ENCODE peak calls at places on chromosome 21, in four cellular contexts. Y is IMR-90, U is mesendoderm, T is H1. I is an unnamed sample.

GRCh38 chr21:44666401-44667320 is at the start of gene KRTAP12-2:
- DNase-seq in T (no peak), U (no peak), Y (no peak), I (peak)

GRCh38 chr21:21751286-21751685 is 753.1 kb downstream of the NCAM2 start:
- DNase-seq in U (no peak), Y (no peak), T (no peak), I (no peak)

GRCh38 chr21:25107708-25108107 is 499.6 kb downstream of the MRPL39 start:
- DNase-seq in T (no peak), Y (peak), U (peak), I (no peak)

GRCh38 chr21:44370027-44370735 is 16.8 kb downstream of the TRPM2 start:
- DNase-seq in T (peak), Y (peak), U (no peak), I (peak)

GRCh38 chr21:22399717-22400520 is 1401.7 kb downstream of the NCAM2 start:
- DNase-seq in U (no peak), T (no peak), Y (no peak), I (no peak)

GRCh38 chr21:37827878-37828277 is 88.4 kb downstream of the KCNJ6 start:
- DNase-seq in U (no peak), Y (no peak), T (no peak), I (no peak)

GRCh38 chr21:35149698-35150097 is 100.6 kb upstream of the RUNX1 start:
- DNase-seq in Y (peak), U (no peak), T (no peak), I (no peak)

GRCh38 chr21:15062566-15062965 is 2.2 kb downstream of the NRIP1 start:
- DNase-seq in T (no peak), U (no peak), Y (no peak), I (no peak)

GRCh38 chr21:27104749-27105439 is 138.0 kb upstream of the ADAMTS5 start:
- DNase-seq in Y (peak), U (peak), T (no peak), I (no peak)

GRCh38 chr21:38229260-38229877 is 27.4 kb upstream of the KCNJ15 start:
- DNase-seq in Y (no peak), U (peak), T (peak), I (no peak)

GRCh38 chr21:35672313-35672712 is 388.0 kb downstream of the SETD4 start:
- DNase-seq in T (no peak), U (no peak), Y (no peak), I (no peak)

GRCh38 chr21:26007911-26008579 is 162.5 kb downstream of the APP start:
- DNase-seq in Y (peak), T (no peak), U (no peak), I (no peak)

GRCh38 chr21:25925936-25926335 is 191.2 kb downstream of the GABPA start:
- DNase-seq in U (no peak), T (no peak), Y (peak), I (no peak)

GRCh38 chr21:18725653-18726052 is 322.1 kb upstream of the TMPRSS15 start:
- DNase-seq in Y (no peak), U (peak), T (no peak), I (peak)

GRCh38 chr21:43917515-43918384 is 52.7 kb downstream of the AGPAT3 start:
- DNase-seq in T (no peak), U (no peak), Y (no peak), I (no peak)

GRCh38 chr21:36749935-36750578 is 51.1 kb downstream of the SIM2 start:
- DNase-seq in U (peak), Y (peak), T (peak), I (peak)

GRCh38 chr21:37139902-37140301 is 66.8 kb downstream of the TTC3 start:
- DNase-seq in T (no peak), U (peak), Y (peak), I (no peak)

GRCh38 chr21:38321568-38321967 is 64.8 kb downstream of the KCNJ15 start:
- DNase-seq in U (no peak), T (no peak), Y (no peak), I (no peak)

GRCh38 chr21:31557421-31557955 is 102.0 kb upstream of the SOD1 start:
- DNase-seq in Y (no peak), T (peak), U (peak), I (peak)

GRCh38 chr21:27246741-27247140 is 279.9 kb upstream of the ADAMTS5 start:
- DNase-seq in T (no peak), U (no peak), Y (peak), I (no peak)

GRCh38 chr21:42373908-42374455 is 7.6 kb upstream of the TFF1 start:
- DNase-seq in T (no peak), U (no peak), Y (no peak), I (no peak)
- H4K5ac ChIP-seq in T (no peak), U (no peak), Y (no peak), I (no peak)

DNA sequence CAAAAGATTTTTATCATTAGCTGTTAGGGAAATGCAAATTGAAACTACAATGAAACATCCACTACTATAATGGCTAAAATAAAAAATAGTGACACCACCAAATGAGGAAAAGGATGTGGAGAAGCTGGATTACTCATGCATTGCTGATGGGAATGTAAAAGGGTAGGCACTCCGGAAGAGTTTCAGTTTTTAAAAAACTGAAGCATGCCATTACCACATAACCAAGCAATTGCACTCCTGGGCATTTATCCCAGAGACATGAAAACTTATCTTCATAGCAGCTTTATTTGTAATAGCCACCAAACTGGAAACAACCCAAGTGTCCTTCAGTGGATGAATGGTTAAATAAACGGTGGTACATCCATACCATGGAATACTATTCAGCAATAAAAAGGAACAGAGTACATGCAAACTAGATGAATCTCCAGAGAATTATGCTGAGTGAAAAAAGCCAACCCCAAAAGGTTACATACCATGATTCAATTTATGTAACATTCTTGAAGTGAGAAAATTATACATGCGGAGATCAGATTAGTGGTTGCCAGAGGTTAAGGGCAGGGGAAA is 14.5 kb upstream of the CFAP298 start:
- DNase-seq in T (no peak), Y (peak), U (no peak), I (no peak)
- H4K5ac ChIP-seq in T (no peak), Y (no peak), U (no peak), I (no peak)

GRCh38 chr21:28439246-28439645 is 553.4 kb downstream of the LTN1 start:
- DNase-seq in Y (no peak), T (no peak), U (no peak), I (no peak)

GRCh38 chr21:28442624-28443023 is 550.1 kb downstream of the LTN1 start:
- DNase-seq in U (no peak), Y (peak), T (no peak), I (no peak)

GRCh38 chr21:28442085-28442484 is 550.6 kb downstream of the LTN1 start:
- DNase-seq in Y (no peak), T (no peak), U (no peak), I (no peak)

GRCh38 chr21:28436286-28436932 is 556.3 kb downstream of the LTN1 start:
- DNase-seq in U (peak), T (no peak), Y (peak), I (no peak)

GRCh38 chr21:28439852-28440251 is 552.8 kb downstream of the LTN1 start:
- DNase-seq in U (no peak), T (no peak), Y (peak), I (no peak)
- H4K5ac ChIP-seq in U (no peak), T (no peak), Y (no peak), I (no peak)

GRCh38 chr21:39472211-39472610 is 20.4 kb downstream of the SH3BGR start:
- DNase-seq in U (no peak), Y (no peak), T (no peak), I (no peak)

GRCh38 chr21:39471598-39471997 is 19.8 kb downstream of the SH3BGR start:
- DNase-seq in Y (no peak), T (no peak), U (no peak), I (no peak)

GRCh38 chr21:39463308-39463707 is 11.5 kb downstream of the SH3BGR start:
- DNase-seq in U (no peak), Y (no peak), T (no peak), I (no peak)

GRCh38 chr21:39472786-39473185 is 21.0 kb downstream of the SH3BGR start:
- DNase-seq in T (no peak), U (no peak), Y (no peak), I (no peak)

GRCh38 chr21:39467746-39468145 is 16.0 kb downstream of the SH3BGR start:
- DNase-seq in T (no peak), U (no peak), Y (no peak), I (no peak)
- H4K5ac ChIP-seq in T (no peak), U (no peak), Y (no peak), I (no peak)

DNA sequence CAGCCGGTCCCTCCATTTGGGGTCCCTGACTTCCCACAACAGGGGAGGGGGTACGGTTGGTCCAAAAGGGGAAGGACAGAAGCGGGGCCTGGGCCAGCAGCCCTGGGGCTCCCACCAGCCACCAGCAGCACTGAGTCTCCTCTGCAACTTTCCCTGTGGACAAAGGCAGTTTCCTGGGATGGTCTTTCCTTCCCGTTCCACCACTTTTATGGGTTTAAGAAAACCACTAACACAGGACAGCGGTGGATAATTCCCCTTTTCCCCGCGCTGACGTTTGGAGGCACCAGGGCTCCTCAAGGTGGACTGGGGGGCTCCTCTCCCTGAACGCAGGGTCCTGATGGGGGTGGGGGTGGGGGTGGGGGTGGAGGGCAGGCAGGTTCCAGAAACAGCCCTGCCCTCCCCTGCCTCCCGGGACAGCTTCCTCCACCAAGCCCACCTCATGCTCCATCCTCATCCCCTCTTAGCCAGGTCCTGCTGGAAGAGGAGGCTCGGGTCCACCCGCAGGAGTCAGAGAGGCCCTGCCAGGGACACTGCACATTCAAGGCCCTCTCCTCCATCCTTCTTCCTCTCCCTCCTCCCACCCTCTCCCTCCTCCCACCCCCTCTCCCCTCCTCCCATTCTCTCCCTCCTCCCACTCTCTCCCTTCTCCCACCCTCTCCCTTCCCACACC is 4.8 kb upstream of the COL6A1 start:
- DNase-seq in Y (no peak), T (peak), U (peak), I (peak)
- H4K5ac ChIP-seq in Y (no peak), T (no peak), U (peak), I (no peak)

GRCh38 chr21:46397993-46398392 is 60.7 kb upstream of the DIP2A start:
- DNase-seq in Y (no peak), U (no peak), T (no peak), I (no peak)
- H4K5ac ChIP-seq in Y (no peak), U (no peak), T (no peak), I (no peak)

GRCh38 chr21:42858185-42858847 is 21.0 kb downstream of the WDR4 start:
- DNase-seq in T (no peak), Y (no peak), U (no peak), I (no peak)

GRCh38 chr21:42855937-42856335 is 23.4 kb downstream of the WDR4 start:
- DNase-seq in T (no peak), U (no peak), Y (no peak), I (no peak)

GRCh38 chr21:42858957-42859890 is 20.1 kb downstream of the WDR4 start:
- DNase-seq in Y (no peak), T (no peak), U (no peak), I (no peak)

GRCh38 chr21:42855143-42855936 is 24.0 kb downstream of the WDR4 start:
- DNase-seq in T (no peak), Y (no peak), U (no peak), I (no peak)

DNA sequence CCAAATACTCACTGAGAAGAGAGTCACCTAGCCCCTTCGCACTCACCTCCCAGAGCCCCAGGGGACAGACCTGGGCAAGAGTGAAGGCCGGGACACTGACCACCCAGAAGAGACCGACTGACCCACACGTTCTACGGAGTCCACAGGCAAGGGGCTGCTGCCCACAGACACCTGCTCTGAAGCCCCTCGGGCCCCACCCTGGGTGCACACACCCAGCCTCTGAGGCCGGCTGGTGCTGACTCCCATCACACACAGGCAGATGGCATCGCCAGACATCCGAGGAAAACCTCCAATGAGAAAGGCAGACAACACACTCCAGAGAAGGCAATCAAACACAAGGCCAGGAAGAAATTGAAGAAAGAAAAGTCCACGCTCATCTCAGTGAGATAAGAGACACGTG is 22.1 kb downstream of the WDR4 start:
- DNase-seq in T (no peak), Y (no peak), U (no peak), I (no peak)
- H4K5ac ChIP-seq in T (no peak), Y (no peak), U (no peak), I (no peak)

I was measured in H9.